ENCODE peak calls at places on chromosomes 13 and 19, in eight cellular contexts. G is body of pancreas, B is uterus, C is IMR-90, N is HCT116, H is breast epithelium, Z is tibial nerve, K is heart left ventricle. M is an unnamed sample. For H3K4me1 and H3K27me3, the result is how much of the 10 kb centered on the place peaks cover.

GRCh38 chr13:27971776-27972618 is 2.9 kb upstream of the CDX2 start:
- DNase-seq in C (no peak), Z (no peak), H (no peak), G (no peak), N (no peak), K (no peak), B (no peak), M (no peak)

GRCh38 chr19:46466536-46467199 is 4.7 kb downstream of the PNMA8A start:
- DNase-seq in Z (no peak), N (no peak), H (no peak), B (peak), K (no peak), C (peak), G (no peak), M (peak)

GRCh38 chr13:113879506-113880360 is 15.9 kb upstream of the GAS6 start:
- DNase-seq in H (no peak), N (no peak), Z (no peak), K (no peak), C (no peak), B (no peak), G (no peak), M (peak)

GRCh38 chr13:50400035-50400726 is 384.9 kb downstream of the KCNRG start:
- DNase-seq in N (no peak), C (peak), K (peak), Z (no peak), B (no peak), G (no peak), H (no peak), M (no peak)

GRCh38 chr19:40193587-40193849 is 2.3 kb downstream of the MAP3K10 start:
- DNase-seq in N (no peak), G (no peak), B (no peak), K (no peak), C (peak), H (no peak), Z (no peak), M (no peak)

GRCh38 chr19:57572415-57572947 is 6.2 kb downstream of the ZNF416 start:
- DNase-seq in C (no peak), Z (no peak), H (no peak), N (no peak), G (no peak), B (no peak), K (no peak), M (no peak)

GRCh38 chr19:17576758-17577532 is 21.5 kb downstream of the COLGALT1 start:
- DNase-seq in Z (peak), C (no peak), B (peak), N (peak), K (no peak), G (no peak), H (no peak), M (peak)

GRCh38 chr13:113209336-113209879 is at the start of gene CUL4A:
- DNase-seq in B (peak), Z (peak), N (peak), C (peak), H (peak), G (peak), K (peak), M (peak)

GRCh38 chr13:27182844-27183497 is 11.4 kb upstream of the USP12 start:
- DNase-seq in G (peak), N (peak), K (peak), C (peak), Z (peak), H (peak), B (peak), M (no peak)

GRCh38 chr19:54449701-54450069 is 686 bp downstream of the LENG8 start:
- DNase-seq in Z (no peak), C (peak), N (no peak), K (no peak), H (no peak), B (no peak), G (no peak), M (no peak)

GRCh38 chr19:18428837-18429674 is 8.9 kb downstream of the ISYNA1 start:
- DNase-seq in C (peak), B (peak), N (no peak), Z (no peak), H (no peak), K (peak), G (peak), M (peak)

GRCh38 chr19:49544154-49544553 is 16.4 kb downstream of the RCN3 start:
- DNase-seq in N (no peak), B (no peak), H (no peak), C (no peak), K (no peak), Z (no peak), G (no peak), M (no peak)

GRCh38 chr13:36261011-36261410 is 36.6 kb downstream of the CCDC169 start:
- DNase-seq in B (no peak), N (no peak), Z (no peak), C (no peak), G (no peak), H (no peak), K (no peak), M (no peak)

GRCh38 chr13:51831519-51831918 is 13.5 kb downstream of the TMEM272 start:
- DNase-seq in Z (no peak), K (no peak), G (no peak), C (no peak), B (no peak), H (no peak), N (no peak), M (no peak)

GRCh38 chr13:98938801-98939200 is 39.1 kb downstream of the DOCK9 start:
- DNase-seq in H (no peak), Z (no peak), C (no peak), B (no peak), G (no peak), N (no peak), K (no peak), M (no peak)

GRCh38 chr19:15288146-15288963 is 44.0 kb downstream of the BRD4 start:
- DNase-seq in C (peak), B (no peak), H (no peak), G (no peak), N (no peak), K (no peak), Z (no peak), M (no peak)

GRCh38 chr19:31314156-31314555 is 35.1 kb downstream of the TSHZ3 start:
- DNase-seq in C (no peak), K (no peak), H (no peak), B (no peak), N (no peak), Z (no peak), G (no peak), M (no peak)

GRCh38 chr19:2014731-2015610 is 543 bp downstream of the BTBD2 start:
- DNase-seq in B (no peak), Z (no peak), C (no peak), N (no peak), H (no peak), G (no peak), K (no peak), M (no peak)

GRCh38 chr13:97567510-97568243 is 133.7 kb downstream of the RAP2A start:
- DNase-seq in G (peak), Z (peak), B (no peak), C (peak), K (no peak), N (peak), H (peak), M (no peak)

GRCh38 chr13:28636078-28636477 is 22.9 kb upstream of the POMP start:
- DNase-seq in N (no peak), G (no peak), C (peak), H (no peak), Z (no peak), B (no peak), K (no peak), M (no peak)

GRCh38 chr13:71979616-71980015 is 112.6 kb upstream of the DACH1 start:
- DNase-seq in Z (no peak), N (peak), B (no peak), K (no peak), G (peak), C (no peak), H (no peak), M (no peak)

GRCh38 chr13:28819748-28820098 is 416 bp upstream of the MTUS2 start:
- DNase-seq in K (peak), C (peak), B (no peak), G (peak), H (no peak), Z (no peak), N (no peak), M (no peak)

GRCh38 chr19:49570138-49570856 is 10.1 kb downstream of the NOSIP start:
- DNase-seq in K (peak), H (no peak), G (peak), B (peak), C (peak), Z (peak), N (peak), M (peak)

GRCh38 chr13:32527151-32527550 is 11.4 kb downstream of the N4BP2L2 start:
- DNase-seq in K (no peak), Z (no peak), N (no peak), C (no peak), B (no peak), H (no peak), G (no peak), M (no peak)
- H3K4me1 ChIP-seq in K (under half), Z (half or more), N (under half), C (under half), B (under half), H (under half), G (under half), M (under half)

GRCh38 chr19:5973867-5974635 is 3.9 kb downstream of the RANBP3 start:
- DNase-seq in N (no peak), H (no peak), G (no peak), C (no peak), K (no peak), Z (no peak), B (no peak), M (no peak)

GRCh38 chr19:5973376-5973775 is 4.6 kb downstream of the RANBP3 start:
- DNase-seq in N (no peak), C (no peak), B (no peak), H (no peak), G (no peak), K (no peak), Z (no peak), M (no peak)

GRCh38 chr19:5971714-5972354 is 6.1 kb downstream of the RANBP3 start:
- DNase-seq in K (no peak), Z (no peak), C (no peak), G (no peak), H (no peak), N (no peak), B (no peak), M (no peak)

GRCh38 chr19:5974721-5975387 is 3.1 kb downstream of the RANBP3 start:
- DNase-seq in B (no peak), C (peak), N (no peak), Z (no peak), K (no peak), G (no peak), H (no peak), M (no peak)

DNA sequence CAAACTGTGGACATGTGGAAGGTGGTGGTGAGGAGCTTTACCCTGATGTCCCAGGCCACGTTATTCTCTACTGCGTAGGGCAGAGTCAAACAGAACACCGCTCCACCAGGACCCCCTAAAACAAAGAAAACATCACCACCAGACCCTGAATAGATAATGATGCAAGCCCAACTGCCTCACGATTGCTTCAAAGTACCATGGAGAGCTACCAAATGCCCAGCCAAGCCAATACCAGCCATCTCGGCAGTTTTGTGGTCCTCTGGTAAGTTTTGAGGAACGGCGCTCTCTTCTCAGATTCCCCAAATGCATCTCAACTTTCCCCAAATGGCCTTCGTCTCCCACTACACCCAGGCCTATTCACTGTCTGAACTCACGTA is 5.6 kb downstream of the RANBP3 start:
- DNase-seq in N (no peak), H (no peak), Z (no peak), G (no peak), B (no peak), C (no peak), K (no peak), M (no peak)
- H3K27me3 ChIP-seq in N (under half), H (under half), Z (under half), G (under half), B (under half), C (under half), K (under half), M (under half)

DNA sequence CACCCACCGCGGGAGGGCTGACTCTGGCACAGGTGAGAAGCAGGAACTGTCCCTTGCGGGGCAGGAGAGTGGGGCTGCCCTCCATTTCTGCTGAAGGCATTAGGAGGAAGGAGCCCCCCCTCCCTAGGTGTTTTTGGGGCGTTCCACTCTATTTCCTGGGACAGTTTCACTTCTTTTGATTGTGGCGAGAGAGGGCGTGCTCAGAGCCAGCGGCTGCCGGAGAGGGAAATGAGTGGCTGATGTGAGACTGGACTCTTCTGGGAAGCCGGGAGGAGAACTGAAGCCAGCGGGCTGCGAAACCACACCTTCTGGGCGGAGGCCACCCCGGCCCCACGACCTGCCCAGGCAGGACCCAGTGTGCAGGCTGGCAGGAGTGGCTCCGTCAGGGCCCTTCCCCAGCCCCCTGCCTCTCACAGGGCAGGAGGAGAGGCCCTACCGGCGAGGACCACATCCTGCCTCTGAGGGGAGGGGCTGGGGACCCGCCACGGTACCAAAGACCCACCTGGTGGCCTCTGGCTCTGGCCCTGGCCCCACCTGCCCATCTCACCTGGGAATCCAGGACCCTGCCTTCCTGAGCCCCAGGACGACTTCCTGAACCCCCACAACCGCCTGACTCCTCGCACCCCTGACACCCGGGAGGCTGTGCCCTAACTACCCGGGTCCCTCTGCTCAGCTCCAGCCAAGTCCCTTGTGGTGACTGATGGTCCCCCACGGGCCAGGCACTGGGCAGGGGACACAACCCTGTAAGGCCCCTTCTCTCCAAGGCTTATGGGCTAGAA is 25.9 kb downstream of the MPND start:
- DNase-seq in H (peak), B (no peak), N (no peak), K (peak), G (peak), Z (peak), C (no peak), M (peak)
- TF ChIP-seq POLR2A in H (no peak), B (no peak), N (no peak), K (no peak), G (no peak), Z (no peak), C (no peak), M (no peak)

GRCh38 chr13:47545206-47545605 is 455.9 kb downstream of the SUCLA2 start:
- DNase-seq in G (no peak), Z (no peak), B (no peak), H (peak), N (no peak), K (no peak), C (no peak), M (no peak)

DNA sequence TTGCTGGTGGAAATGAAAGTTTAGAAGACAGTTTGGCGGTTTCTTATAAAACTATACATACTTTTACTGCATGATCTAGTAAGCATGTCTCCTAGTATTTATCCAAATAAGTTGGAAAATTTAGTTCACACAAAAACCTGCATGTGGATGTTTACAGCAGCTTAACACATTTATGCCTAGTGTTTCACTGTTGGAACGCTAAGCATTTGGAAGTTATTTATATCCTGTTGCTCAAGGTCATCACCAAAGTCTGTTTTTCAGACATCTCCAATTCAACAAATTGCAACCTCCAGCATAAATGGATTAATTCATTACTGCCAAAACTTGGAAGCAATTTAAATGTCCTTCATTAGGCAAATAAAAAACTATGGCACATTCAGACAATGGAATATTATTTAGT is 461.8 kb downstream of the SUCLA2 start:
- DNase-seq in H (no peak), K (no peak), N (no peak), C (no peak), G (no peak), Z (no peak), B (no peak), M (no peak)
- H3K4me1 ChIP-seq in H (under half), K (under half), N (under half), C (under half), G (under half), Z (under half), B (under half), M (under half)

DNA sequence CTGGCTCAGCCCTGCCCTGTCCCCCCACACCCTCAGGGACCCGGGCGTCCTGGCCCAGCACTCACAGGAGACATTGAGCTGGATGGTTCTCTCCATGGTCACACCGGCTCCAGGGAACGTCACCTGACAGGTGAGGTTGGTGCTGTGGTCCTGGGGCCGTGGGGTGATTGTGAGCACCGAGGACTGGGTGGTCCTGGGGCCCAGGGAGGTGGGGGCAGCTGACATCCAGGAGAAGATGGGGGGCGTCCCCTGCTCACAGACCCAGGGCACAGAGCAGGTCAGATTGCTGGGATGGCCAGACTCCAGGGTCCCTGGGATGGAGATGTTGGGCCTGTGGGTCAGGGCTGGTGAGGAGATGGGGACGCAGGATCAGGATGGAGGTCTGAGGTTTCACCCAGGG is 854 bp downstream of the SIGLEC6 start:
- DNase-seq in N (no peak), G (no peak), C (no peak), H (no peak), K (no peak), B (no peak), Z (no peak), M (no peak)
- H3K27me3 ChIP-seq in N (half or more), G (under half), C (under half), H (under half), K (under half), B (under half), Z (under half), M (under half)

M was measured in ovary.